ENCODE peak calls at places on chromosomes 11 and 22, in four cellular contexts. One of them, this sample, is unnamed.
A peak's percentile ranks its signal among the peaks of the same experiment; 100 is the strongest.

GRCh38 chr22:17201285-17201945 is 17.8 kb downstream of the ADA2 start:
- DNase-seq in Peyer's patch: no peak
- DNase-seq in Kasumi-1: peak; percentile 18
- DNase-seq in endothelial cell: no peak
- DNase-seq in this sample: no peak

GRCh38 chr11:85795712-85796487 is 15.0 kb downstream of the SYTL2 start:
- DNase-seq in Peyer's patch: no peak
- DNase-seq in endothelial cell: no peak
- DNase-seq in Kasumi-1: no peak
- DNase-seq in this sample: no peak

GRCh38 chr11:4074266-4074665 is 20.3 kb upstream of the RRM1 start:
- DNase-seq in Kasumi-1: no peak
- DNase-seq in endothelial cell: no peak
- DNase-seq in Peyer's patch: no peak
- DNase-seq in this sample: no peak

GRCh38 chr11:62208785-62209144 is 292 bp downstream of the SCGB2A1 start:
- DNase-seq in Peyer's patch: no peak
- DNase-seq in Kasumi-1: no peak
- DNase-seq in endothelial cell: no peak
- DNase-seq in this sample: no peak

GRCh38 chr11:104094576-104094975 is 58.1 kb downstream of the DDI1 start:
- DNase-seq in Kasumi-1: no peak
- DNase-seq in Peyer's patch: no peak
- DNase-seq in endothelial cell: no peak
- DNase-seq in this sample: no peak

GRCh38 chr11:113562981-113563461 is 87.8 kb upstream of the DRD2 start:
- DNase-seq in Peyer's patch: no peak
- DNase-seq in Kasumi-1: no peak
- DNase-seq in endothelial cell: no peak
- DNase-seq in this sample: no peak

GRCh38 chr11:88655163-88655562 is 317.6 kb upstream of the CTSC start:
- DNase-seq in Kasumi-1: no peak
- DNase-seq in Peyer's patch: no peak
- DNase-seq in endothelial cell: no peak
- DNase-seq in this sample: no peak

GRCh38 chr22:39530692-39531331 is 1.7 kb downstream of the RPS19BP1 start:
- DNase-seq in Kasumi-1: peak; percentile 82
- DNase-seq in endothelial cell: no peak
- DNase-seq in Peyer's patch: no peak
- DNase-seq in this sample: peak; percentile 77

GRCh38 chr11:47437746-47438418 is 11.1 kb downstream of the RAPSN start:
- DNase-seq in Peyer's patch: no peak
- DNase-seq in endothelial cell: no peak
- DNase-seq in Kasumi-1: no peak
- DNase-seq in this sample: no peak

GRCh38 chr22:38638216-38638615 is 18.0 kb downstream of the FAM227A start:
- DNase-seq in Peyer's patch: no peak
- DNase-seq in Kasumi-1: no peak
- DNase-seq in endothelial cell: no peak
- DNase-seq in this sample: no peak

GRCh38 chr11:43930868-43931716 is 11.3 kb upstream of the C11orf96 start:
- DNase-seq in endothelial cell: no peak
- DNase-seq in Kasumi-1: no peak
- DNase-seq in Peyer's patch: no peak
- DNase-seq in this sample: no peak

GRCh38 chr11:129312741-129313587 is 62.7 kb upstream of the BARX2 start:
- DNase-seq in Peyer's patch: no peak
- DNase-seq in Kasumi-1: no peak
- DNase-seq in endothelial cell: no peak
- DNase-seq in this sample: peak; percentile 74

GRCh38 chr11:58765078-58765477 is 33.3 kb upstream of the GLYAT start:
- DNase-seq in Kasumi-1: no peak
- DNase-seq in endothelial cell: no peak
- DNase-seq in Peyer's patch: no peak
- DNase-seq in this sample: no peak

GRCh38 chr11:129592191-129592590 is 216.5 kb downstream of the BARX2 start:
- DNase-seq in Peyer's patch: no peak
- DNase-seq in endothelial cell: no peak
- DNase-seq in Kasumi-1: no peak
- DNase-seq in this sample: no peak

GRCh38 chr11:61695917-61696316 is 15.7 kb downstream of the DAGLA start:
- DNase-seq in Kasumi-1: peak; percentile 95
- DNase-seq in endothelial cell: no peak
- DNase-seq in Peyer's patch: peak; percentile 55
- DNase-seq in this sample: no peak

GRCh38 chr11:1300121-1300520 is 9.3 kb downstream of the TOLLIP start:
- DNase-seq in endothelial cell: no peak
- DNase-seq in Kasumi-1: no peak
- DNase-seq in Peyer's patch: no peak
- DNase-seq in this sample: no peak

GRCh38 chr22:36244522-36245391 is 5.4 kb upstream of the APOL2 start:
- DNase-seq in Kasumi-1: no peak
- DNase-seq in endothelial cell: no peak
- DNase-seq in Peyer's patch: no peak
- DNase-seq in this sample: no peak

GRCh38 chr11:82791779-82792178 is 58.1 kb upstream of the FAM181B start:
- DNase-seq in Kasumi-1: no peak
- DNase-seq in Peyer's patch: no peak
- DNase-seq in endothelial cell: no peak
- DNase-seq in this sample: no peak

GRCh38 chr22:49803667-49804375 is 23.9 kb downstream of the BRD1 start:
- DNase-seq in Kasumi-1: no peak
- DNase-seq in Peyer's patch: no peak
- DNase-seq in endothelial cell: no peak
- DNase-seq in this sample: no peak

GRCh38 chr11:119590651-119591308 is 138.2 kb downstream of the NECTIN1 start:
- DNase-seq in Peyer's patch: no peak
- DNase-seq in endothelial cell: no peak
- DNase-seq in Kasumi-1: no peak
- DNase-seq in this sample: no peak

GRCh38 chr22:23790819-23791736 is 4.3 kb downstream of the SMARCB1 start:
- DNase-seq in Peyer's patch: no peak
- DNase-seq in Kasumi-1: no peak
- DNase-seq in endothelial cell: no peak
- DNase-seq in this sample: no peak

GRCh38 chr11:69912911-69913451 is 93.8 kb upstream of the FGF3 start:
- DNase-seq in Kasumi-1: peak; percentile 36
- DNase-seq in endothelial cell: no peak
- DNase-seq in Peyer's patch: no peak
- DNase-seq in this sample: no peak

GRCh38 chr22:22178992-22179391 is 65.6 kb upstream of the VPREB1 start:
- DNase-seq in endothelial cell: no peak
- DNase-seq in Kasumi-1: no peak
- DNase-seq in Peyer's patch: no peak
- DNase-seq in this sample: no peak

GRCh38 chr11:73195191-73196007 is 22.7 kb upstream of the P2RY2 start:
- DNase-seq in Kasumi-1: no peak
- DNase-seq in endothelial cell: no peak
- DNase-seq in Peyer's patch: no peak
- DNase-seq in this sample: no peak

GRCh38 chr11:103898065-103898464 is 138.4 kb upstream of the DDI1 start:
- DNase-seq in Kasumi-1: no peak
- DNase-seq in Peyer's patch: no peak
- DNase-seq in endothelial cell: no peak
- DNase-seq in this sample: no peak

GRCh38 chr11:23865341-23865975 is 631.4 kb upstream of the LUZP2 start:
- DNase-seq in Kasumi-1: no peak
- DNase-seq in endothelial cell: no peak
- DNase-seq in Peyer's patch: no peak
- DNase-seq in this sample: no peak

GRCh38 chr11:11407065-11407737 is 54.2 kb upstream of the CSNK2A3 start:
- DNase-seq in Peyer's patch: no peak
- DNase-seq in endothelial cell: no peak
- DNase-seq in Kasumi-1: peak; percentile 63
- DNase-seq in this sample: no peak

GRCh38 chr11:125925804-125926203 is 20.0 kb upstream of the VSIG10L2 start:
- DNase-seq in Kasumi-1: no peak
- DNase-seq in Peyer's patch: no peak
- DNase-seq in endothelial cell: no peak
- DNase-seq in this sample: no peak

This sample was measured in WERI-Rb-1.